ENCODE peak calls at places on chromosomes 12 and 14, in eight cellular contexts. S, A, H, P, J, L, V and R are unnamed samples. For H3K27me3, the result is how much of the 10 kb centered on the place peaks cover.

GRCh38 chr12:71704920-71705319 is 19.0 kb downstream of the TMEM19 start:
- DNase-seq in S (no peak), A (no peak), H (no peak), P (no peak), J (no peak), L (no peak), V (no peak), R (no peak)

GRCh38 chr12:58368001-58368400 is 426.6 kb downstream of the ATP23 start:
- DNase-seq in S (no peak), A (no peak), H (no peak), P (no peak), J (no peak), L (no peak), V (no peak), R (no peak)

GRCh38 chr14:69658664-69659261 is 47.4 kb downstream of the SUSD6 start:
- DNase-seq in S (peak), A (no peak), H (no peak), P (no peak), J (no peak), L (no peak), V (peak), R (no peak)

GRCh38 chr14:67532998-67533753 is at the start of gene PLEKHH1:
- DNase-seq in S (peak), A (peak), H (no peak), P (peak), J (peak), L (peak), V (peak), R (peak)

GRCh38 chr12:63882844-63883243 is 38.3 kb downstream of the SRGAP1 start:
- DNase-seq in S (no peak), A (peak), H (no peak), P (no peak), J (no peak), L (no peak), V (no peak), R (peak)

GRCh38 chr14:23099212-23099861 is 4.0 kb downstream of the C14orf119 start:
- DNase-seq in S (no peak), A (no peak), H (no peak), P (peak), J (no peak), L (no peak), V (no peak), R (no peak)

GRCh38 chr12:65876898-65877721 is 52.8 kb downstream of the HMGA2 start:
- DNase-seq in S (no peak), A (peak), H (no peak), P (no peak), J (no peak), L (no peak), V (no peak), R (no peak)

GRCh38 chr12:93154753-93155475 is 222.8 kb upstream of the NUDT4 start:
- DNase-seq in S (peak), A (no peak), H (no peak), P (no peak), J (no peak), L (no peak), V (no peak), R (no peak)

GRCh38 chr12:121614872-121615467 is 11.4 kb upstream of the ORAI1 start:
- DNase-seq in S (no peak), A (no peak), H (no peak), P (no peak), J (no peak), L (no peak), V (no peak), R (no peak)

GRCh38 chr12:89173096-89173495 is 179.2 kb downstream of the DUSP6 start:
- DNase-seq in S (no peak), A (no peak), H (no peak), P (no peak), J (no peak), L (no peak), V (no peak), R (no peak)

GRCh38 chr12:80033457-80033856 is 65.9 kb upstream of the OTOGL start:
- DNase-seq in S (no peak), A (peak), H (no peak), P (peak), J (no peak), L (no peak), V (peak), R (no peak)

GRCh38 chr12:93080452-93080851 is 151.4 kb upstream of the EEA1 start:
- DNase-seq in S (no peak), A (no peak), H (no peak), P (no peak), J (no peak), L (no peak), V (no peak), R (peak)

DNA sequence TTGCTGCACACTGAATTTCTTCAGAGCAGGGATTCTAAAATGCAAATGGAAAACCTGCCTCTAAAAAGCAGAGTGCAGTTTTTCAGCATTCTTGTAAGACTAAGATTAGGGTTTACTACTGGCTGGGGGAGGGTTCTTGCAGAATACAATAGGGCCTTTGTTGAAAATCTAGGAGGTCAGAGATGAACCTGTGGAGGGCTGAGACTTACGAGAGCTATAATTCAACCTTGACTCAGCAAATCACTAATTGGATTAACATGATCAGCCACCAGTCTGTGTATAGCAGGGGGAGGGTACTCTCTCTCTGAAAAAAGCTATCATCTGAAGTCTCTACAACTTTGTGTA is 92.6 kb upstream of the HIF1A start:
- DNase-seq in S (peak), A (no peak), H (no peak), P (no peak), J (no peak), L (no peak), V (no peak), R (no peak)
- H3K4me3 ChIP-seq in S (no peak), A (no peak), H (no peak), P (no peak), J (no peak), L (no peak), V (no peak), R (no peak)

GRCh38 chr14:94176808-94177207 is 2.7 kb downstream of the PPP4R4 start:
- DNase-seq in S (no peak), A (no peak), H (no peak), P (no peak), J (no peak), L (no peak), V (no peak), R (no peak)

GRCh38 chr14:94173471-94173884 is 644 bp upstream of the PPP4R4 start:
- DNase-seq in S (no peak), A (peak), H (no peak), P (no peak), J (no peak), L (peak), V (no peak), R (no peak)

GRCh38 chr14:94173885-94174621 is at the start of gene PPP4R4:
- DNase-seq in S (peak), A (peak), H (no peak), P (peak), J (peak), L (peak), V (peak), R (peak)

GRCh38 chr14:94175403-94176146 is 1.5 kb downstream of the PPP4R4 start:
- DNase-seq in S (no peak), A (peak), H (no peak), P (no peak), J (no peak), L (no peak), V (no peak), R (no peak)

GRCh38 chr14:94174622-94175402 is 690 bp downstream of the PPP4R4 start:
- DNase-seq in S (no peak), A (peak), H (no peak), P (peak), J (no peak), L (no peak), V (no peak), R (peak)
- H3K27me3 ChIP-seq in S (under half), A (under half), H (under half), P (half or more), J (under half), L (under half), V (under half), R (under half)

DNA sequence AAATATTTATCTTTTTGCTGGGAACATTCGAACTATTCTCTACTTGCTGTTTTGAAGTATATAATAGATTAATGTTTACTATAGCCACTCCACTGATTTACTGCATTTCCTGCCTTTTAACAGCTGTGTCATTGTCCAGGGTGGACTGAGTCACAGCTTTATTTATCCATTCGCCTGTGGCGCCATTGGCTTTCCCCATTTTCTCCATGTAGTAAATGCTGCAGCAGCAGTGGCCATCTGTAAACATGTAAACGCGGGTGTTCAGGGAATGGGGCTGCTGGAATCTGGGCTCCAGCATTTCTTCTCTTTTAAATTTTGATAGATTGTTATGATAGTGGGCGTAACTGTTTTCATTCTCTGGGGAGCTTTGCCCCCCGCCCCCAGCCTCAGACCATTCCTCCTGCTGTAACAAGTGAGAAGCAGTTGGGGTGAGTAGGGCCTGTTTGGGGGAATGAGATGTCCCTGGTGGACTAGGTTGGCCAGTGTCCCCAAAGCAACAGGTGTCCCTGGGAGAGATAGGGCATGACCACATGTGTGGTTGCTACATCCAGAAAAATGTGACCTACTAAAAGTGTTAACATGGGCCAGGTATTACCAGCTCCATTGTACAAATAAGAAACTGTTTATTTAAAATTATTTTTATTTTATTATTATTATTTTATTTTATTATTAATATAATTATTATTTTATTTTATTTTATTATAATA is 32.9 kb downstream of the RIN3 start:
- DNase-seq in S (no peak), A (no peak), H (no peak), P (no peak), J (no peak), L (no peak), V (peak), R (no peak)
- H3K4me3 ChIP-seq in S (no peak), A (no peak), H (no peak), P (no peak), J (no peak), L (no peak), V (no peak), R (no peak)

GRCh38 chr12:112851024-112851777 is 55.6 kb upstream of the OAS1 start:
- DNase-seq in S (no peak), A (no peak), H (no peak), P (no peak), J (no peak), L (no peak), V (no peak), R (no peak)

GRCh38 chr12:112852127-112852526 is 54.6 kb upstream of the OAS1 start:
- DNase-seq in S (no peak), A (no peak), H (no peak), P (no peak), J (no peak), L (no peak), V (no peak), R (no peak)

GRCh38 chr12:112852810-112853209 is 54.0 kb upstream of the OAS1 start:
- DNase-seq in S (no peak), A (no peak), H (no peak), P (no peak), J (no peak), L (no peak), V (no peak), R (no peak)

GRCh38 chr12:112855375-112855774 is 51.4 kb upstream of the OAS1 start:
- DNase-seq in S (peak), A (no peak), H (no peak), P (no peak), J (no peak), L (no peak), V (no peak), R (peak)

GRCh38 chr12:112854344-112854743 is 52.4 kb upstream of the OAS1 start:
- DNase-seq in S (no peak), A (no peak), H (no peak), P (no peak), J (no peak), L (no peak), V (no peak), R (no peak)
- H3K27me3 ChIP-seq in S (under half), A (half or more), H (under half), P (under half), J (under half), L (under half), V (under half), R (under half)

DNA sequence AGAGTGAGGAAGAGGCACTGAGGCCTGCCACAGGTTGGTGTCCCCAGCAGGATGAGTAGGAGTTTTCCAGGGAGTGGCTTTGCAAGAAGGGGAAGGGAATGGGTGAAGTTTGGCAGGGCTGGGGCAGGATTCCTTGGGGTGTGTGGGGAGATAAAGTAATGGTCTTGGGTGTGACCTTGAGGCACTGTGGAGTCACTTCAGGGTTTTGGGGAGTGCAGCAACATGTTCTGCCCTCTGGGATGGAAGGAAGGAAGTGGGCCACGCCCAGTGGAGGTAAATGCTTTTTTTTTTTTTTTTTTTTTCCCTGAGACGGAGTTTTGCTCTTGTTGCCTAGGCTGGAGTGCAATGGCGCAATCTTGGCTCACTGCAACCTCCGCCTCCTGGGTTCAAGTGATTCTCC is 108.9 kb downstream of the ADCK1 start:
- DNase-seq in S (no peak), A (no peak), H (no peak), P (peak), J (no peak), L (no peak), V (no peak), R (no peak)
- H3K4me3 ChIP-seq in S (no peak), A (no peak), H (no peak), P (no peak), J (no peak), L (no peak), V (no peak), R (no peak)

DNA sequence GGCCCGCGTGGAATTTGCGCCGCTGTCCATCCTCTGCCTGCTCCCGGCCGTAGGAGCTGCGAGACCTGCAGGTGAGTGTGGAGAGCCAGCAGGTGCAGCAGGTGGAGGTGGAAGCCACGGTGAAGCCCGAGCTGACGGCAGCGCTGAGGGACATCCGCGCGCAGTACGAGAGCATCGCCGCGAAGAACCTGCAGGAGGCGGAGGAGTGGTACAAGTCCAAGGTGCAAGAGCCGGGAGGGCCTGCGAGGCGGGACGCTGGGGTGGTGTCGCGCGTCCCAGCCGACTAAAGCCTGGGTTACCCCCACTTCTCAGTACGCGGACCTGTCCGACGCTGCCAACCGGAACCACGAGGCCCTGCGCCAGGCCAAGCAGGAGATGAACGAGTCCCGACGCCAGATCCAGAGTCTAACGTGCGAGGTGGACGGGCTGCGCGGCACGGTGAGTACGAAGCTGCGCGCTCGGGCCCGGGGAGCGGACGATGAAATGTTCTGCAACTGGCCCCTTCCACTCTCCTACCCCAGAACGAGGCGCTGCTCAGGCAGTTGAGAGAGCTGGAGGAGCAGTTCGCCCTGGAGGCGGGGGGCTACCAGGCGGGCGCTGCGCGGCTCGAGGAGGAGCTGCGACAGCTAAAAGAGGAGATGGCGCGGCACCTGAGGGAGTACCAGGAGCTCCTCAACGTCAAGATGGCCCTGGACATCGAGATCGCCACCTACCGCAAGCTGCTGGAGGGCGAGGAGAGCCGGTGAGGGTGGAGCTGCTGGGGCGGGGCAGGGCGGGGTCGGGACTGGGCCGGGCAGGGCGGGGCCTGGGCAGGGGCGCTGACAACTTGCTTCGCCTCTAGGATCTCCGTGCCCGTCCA is 2.1 kb downstream of the PRPH start:
- DNase-seq in S (peak), A (peak), H (no peak), P (peak), J (no peak), L (no peak), V (no peak), R (peak)
- H3K27me3 ChIP-seq in S (under half), A (under half), H (under half), P (half or more), J (under half), L (under half), V (under half), R (half or more)

GRCh38 chr14:52937306-52937705 is 13.5 kb downstream of the FERMT2 start:
- DNase-seq in S (no peak), A (no peak), H (no peak), P (no peak), J (no peak), L (no peak), V (no peak), R (no peak)

GRCh38 chr14:52936437-52936836 is 14.4 kb downstream of the FERMT2 start:
- DNase-seq in S (no peak), A (no peak), H (no peak), P (no peak), J (no peak), L (no peak), V (no peak), R (peak)

GRCh38 chr14:52937869-52938268 is 13.0 kb downstream of the FERMT2 start:
- DNase-seq in S (no peak), A (no peak), H (no peak), P (no peak), J (no peak), L (no peak), V (no peak), R (no peak)

GRCh38 chr14:52935847-52936246 is 15.0 kb downstream of the FERMT2 start:
- DNase-seq in S (no peak), A (no peak), H (no peak), P (no peak), J (no peak), L (no peak), V (no peak), R (no peak)

GRCh38 chr14:52934762-52935161 is 16.1 kb downstream of the FERMT2 start:
- DNase-seq in S (no peak), A (no peak), H (no peak), P (no peak), J (no peak), L (no peak), V (no peak), R (no peak)
- H3K4me3 ChIP-seq in S (no peak), A (no peak), H (no peak), P (no peak), J (no peak), L (no peak), V (no peak), R (no peak)

GRCh38 chr12:53761306-53761705 is 9.5 kb upstream of the CISTR start:
- DNase-seq in S (no peak), A (no peak), H (no peak), P (no peak), J (no peak), L (no peak), V (no peak), R (no peak)

GRCh38 chr12:53764630-53765029 is 12.9 kb upstream of the CISTR start:
- DNase-seq in S (no peak), A (no peak), H (no peak), P (no peak), J (no peak), L (no peak), V (no peak), R (no peak)

GRCh38 chr12:53770281-53770680 is 18.5 kb upstream of the CISTR start:
- DNase-seq in S (no peak), A (peak), H (peak), P (no peak), J (no peak), L (no peak), V (peak), R (no peak)

GRCh38 chr12:53766881-53767280 is 15.1 kb upstream of the CISTR start:
- DNase-seq in S (no peak), A (no peak), H (no peak), P (no peak), J (no peak), L (no peak), V (peak), R (no peak)

GRCh38 chr12:53765891-53766290 is 14.1 kb upstream of the CISTR start:
- DNase-seq in S (no peak), A (no peak), H (no peak), P (no peak), J (no peak), L (no peak), V (no peak), R (no peak)
- H3K27me3 ChIP-seq in S (under half), A (under half), H (under half), P (under half), J (under half), L (under half), V (under half), R (under half)